ENCODE peak calls at places on chromosomes 16 and 17, in six cellular contexts. T, Z, W, P, K and U are unnamed samples.

GRCh38 chr17:1180958-1181768 is 1.4 kb upstream of the ABR start:
- DNase-seq in P (peak), Z (no peak), W (peak), T (no peak), K (no peak), U (no peak)

GRCh38 chr16:69909760-69910159 is 41.4 kb upstream of the CLEC18A start:
- DNase-seq in K (no peak), P (no peak), W (no peak), T (no peak), Z (no peak), U (peak)

GRCh38 chr16:66516808-66517585 is 32.9 kb downstream of the TK2 start:
- DNase-seq in T (peak), W (peak), Z (peak), P (peak), K (peak), U (peak)

GRCh38 chr17:42121066-42121769 is at the start of gene KAT2A:
- DNase-seq in K (peak), W (peak), Z (peak), P (peak), T (peak), U (peak)

GRCh38 chr16:17011712-17012111 is 459.0 kb downstream of the XYLT1 start:
- DNase-seq in W (no peak), T (no peak), Z (no peak), K (no peak), P (no peak), U (no peak)

GRCh38 chr16:74661064-74661463 is 5.6 kb downstream of the RFWD3 start:
- DNase-seq in W (no peak), T (no peak), P (no peak), K (no peak), Z (no peak), U (no peak)

GRCh38 chr16:89202422-89203215 is 2.3 kb upstream of the SLC22A31 start:
- DNase-seq in Z (no peak), W (no peak), T (peak), P (no peak), K (no peak), U (no peak)

GRCh38 chr16:29645699-29646187 is 17.3 kb upstream of the SPN start:
- DNase-seq in Z (no peak), K (no peak), P (peak), T (no peak), W (peak), U (no peak)

GRCh38 chr16:55030944-55031343 is 100.3 kb downstream of the IRX5 start:
- DNase-seq in W (no peak), Z (no peak), P (no peak), K (no peak), T (no peak), U (no peak)

GRCh38 chr16:86632944-86633343 is 54.6 kb downstream of the FOXL1 start:
- DNase-seq in K (no peak), Z (no peak), P (no peak), W (no peak), T (no peak), U (no peak)

GRCh38 chr16:78142784-78143183 is 43.3 kb downstream of the WWOX start:
- DNase-seq in Z (no peak), W (no peak), T (no peak), K (no peak), P (no peak), U (no peak)

GRCh38 chr16:19521471-19522368 is at the start of gene GDE1:
- DNase-seq in K (peak), T (peak), P (peak), W (peak), Z (peak), U (peak)

GRCh38 chr16:71537643-71538042 is 11.4 kb downstream of the CHST4 start:
- DNase-seq in T (no peak), K (peak), Z (peak), W (peak), P (peak), U (peak)

GRCh38 chr17:46818929-46819859 is 702 bp upstream of the WNT3 start:
- DNase-seq in Z (no peak), K (no peak), P (peak), W (no peak), T (peak), U (no peak)

GRCh38 chr17:58421711-58422110 is 4.4 kb upstream of the RNF43 start:
- DNase-seq in T (no peak), P (no peak), Z (no peak), K (no peak), W (no peak), U (no peak)

GRCh38 chr16:19411298-19411697 is 6.4 kb upstream of the TMC5 start:
- DNase-seq in Z (no peak), T (no peak), K (no peak), P (no peak), W (no peak), U (no peak)

GRCh38 chr17:59684967-59685366 is 22.3 kb downstream of the PTRH2 start:
- DNase-seq in Z (no peak), W (no peak), K (no peak), T (no peak), P (no peak), U (no peak)

GRCh38 chr16:23710504-23710903 is 2.5 kb downstream of the ERN2 start:
- DNase-seq in T (no peak), K (no peak), W (no peak), P (no peak), Z (no peak), U (no peak)

GRCh38 chr16:75402174-75402820 is 31.0 kb downstream of the CFDP1 start:
- DNase-seq in Z (no peak), P (no peak), W (no peak), K (peak), T (no peak), U (no peak)

GRCh38 chr17:9231449-9232154 is 210.3 kb downstream of the NTN1 start:
- DNase-seq in P (no peak), T (no peak), K (no peak), Z (no peak), W (no peak), U (no peak)

GRCh38 chr16:66902648-66903543 is 15.8 kb downstream of the CDH16 start:
- DNase-seq in T (no peak), K (no peak), W (no peak), P (no peak), Z (no peak), U (no peak)

GRCh38 chr16:2614761-2615191 is 67.5 kb upstream of the KCTD5 start:
- DNase-seq in P (no peak), T (peak), K (no peak), Z (no peak), W (no peak), U (no peak)

GRCh38 chr17:50527155-50527762 is 5.3 kb upstream of the EPN3 start:
- DNase-seq in K (no peak), Z (no peak), W (no peak), T (no peak), P (no peak), U (no peak)

GRCh38 chr16:2720063-2720455 is at the start of gene PRSS27:
- DNase-seq in P (no peak), Z (peak), K (no peak), T (no peak), W (no peak), U (no peak)

GRCh38 chr17:47742319-47743181 is 9.5 kb downstream of the TBX21 start:
- DNase-seq in Z (peak), P (peak), W (peak), K (no peak), T (no peak), U (no peak)

GRCh38 chr17:47785538-47786123 is 36.0 kb downstream of the OSBPL7 start:
- DNase-seq in Z (peak), W (peak), K (no peak), P (peak), T (no peak), U (peak)

GRCh38 chr17:12180644-12181261 is 160.1 kb downstream of the MAP2K4 start:
- DNase-seq in K (peak), P (peak), T (no peak), Z (peak), W (peak), U (peak)

GRCh38 chr16:49108611-49109010 is 173.0 kb downstream of the CBLN1 start:
- DNase-seq in K (no peak), T (no peak), P (no peak), Z (no peak), W (no peak), U (no peak)

GRCh38 chr17:60390881-60391418 is 983 bp downstream of the USP32 start:
- DNase-seq in P (peak), W (peak), Z (peak), T (peak), K (peak), U (no peak)

GRCh38 chr17:19269102-19269501 is 31.9 kb downstream of the EPN2 start:
- DNase-seq in W (no peak), K (no peak), P (no peak), T (no peak), Z (no peak), U (peak)

GRCh38 chr16:66315210-66315825 is 51.2 kb upstream of the CDH5 start:
- DNase-seq in P (peak), T (peak), K (peak), Z (peak), W (peak), U (no peak)

GRCh38 chr16:1831537-1832075 is 4.6 kb downstream of the FAHD1 start:
- DNase-seq in W (no peak), T (no peak), K (no peak), P (no peak), Z (no peak), U (no peak)

GRCh38 chr16:69691980-69692911 is 34.1 kb downstream of the NQO1 start:
- DNase-seq in K (peak), P (peak), T (no peak), Z (no peak), W (peak), U (no peak)

GRCh38 chr16:1612320-1613111 is at the start of gene CRAMP1:
- DNase-seq in Z (peak), K (peak), T (no peak), W (peak), P (peak), U (no peak)

GRCh38 chr17:74280093-74280513 is 6.1 kb downstream of the DNAI2 start:
- DNase-seq in P (peak), T (peak), Z (no peak), W (no peak), K (no peak), U (no peak)

GRCh38 chr17:50129946-50130777 is at the start of gene SAMD14:
- DNase-seq in P (peak), T (no peak), K (no peak), Z (no peak), W (no peak), U (no peak)

GRCh38 chr17:33954597-33954996 is 300.5 kb upstream of the CCL2 start:
- DNase-seq in W (no peak), K (no peak), P (no peak), Z (no peak), T (no peak), U (no peak)

GRCh38 chr17:44965491-44966234 is 2.4 kb downstream of the C1QL1 start:
- DNase-seq in W (peak), P (no peak), K (no peak), T (no peak), Z (no peak), U (no peak)

GRCh38 chr17:44960654-44961053 is 7.4 kb downstream of the C1QL1 start:
- DNase-seq in T (peak), Z (peak), P (no peak), K (no peak), W (no peak), U (no peak)

GRCh38 chr17:44959821-44960523 is 8.1 kb downstream of the C1QL1 start:
- DNase-seq in T (no peak), Z (no peak), K (no peak), P (peak), W (no peak), U (no peak)

GRCh38 chr17:44966348-44967025 is 1.6 kb downstream of the C1QL1 start:
- DNase-seq in K (no peak), Z (no peak), P (no peak), W (no peak), T (no peak), U (no peak)

DNA sequence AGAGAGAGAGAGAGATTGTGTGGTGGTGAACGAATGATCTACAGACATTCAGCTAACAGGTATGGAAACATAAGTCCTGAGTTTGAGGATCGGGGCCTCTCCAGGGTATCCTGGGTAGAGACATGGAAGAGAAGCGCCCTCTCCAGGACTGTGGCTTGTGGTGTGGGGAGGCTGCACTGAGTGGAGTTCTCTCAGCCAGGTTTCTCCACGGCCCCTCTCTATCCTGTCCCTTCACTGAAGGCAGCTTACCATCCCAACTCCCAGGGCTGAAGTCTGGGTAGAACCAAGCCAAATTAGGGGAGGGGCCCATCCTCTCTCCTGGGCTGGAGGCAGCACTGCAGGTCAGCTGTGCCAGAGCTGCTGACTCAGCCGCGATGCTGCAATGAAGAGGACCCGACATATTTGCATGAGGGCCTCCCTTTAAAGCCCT is 6.2 kb downstream of the C1QL1 start:
- DNase-seq in T (no peak), K (no peak), P (no peak), Z (no peak), W (no peak), U (no peak)
- TF ChIP-seq CTCF in T (no peak), K (no peak), P (no peak), Z (no peak), W (peak), U (no peak)

DNA sequence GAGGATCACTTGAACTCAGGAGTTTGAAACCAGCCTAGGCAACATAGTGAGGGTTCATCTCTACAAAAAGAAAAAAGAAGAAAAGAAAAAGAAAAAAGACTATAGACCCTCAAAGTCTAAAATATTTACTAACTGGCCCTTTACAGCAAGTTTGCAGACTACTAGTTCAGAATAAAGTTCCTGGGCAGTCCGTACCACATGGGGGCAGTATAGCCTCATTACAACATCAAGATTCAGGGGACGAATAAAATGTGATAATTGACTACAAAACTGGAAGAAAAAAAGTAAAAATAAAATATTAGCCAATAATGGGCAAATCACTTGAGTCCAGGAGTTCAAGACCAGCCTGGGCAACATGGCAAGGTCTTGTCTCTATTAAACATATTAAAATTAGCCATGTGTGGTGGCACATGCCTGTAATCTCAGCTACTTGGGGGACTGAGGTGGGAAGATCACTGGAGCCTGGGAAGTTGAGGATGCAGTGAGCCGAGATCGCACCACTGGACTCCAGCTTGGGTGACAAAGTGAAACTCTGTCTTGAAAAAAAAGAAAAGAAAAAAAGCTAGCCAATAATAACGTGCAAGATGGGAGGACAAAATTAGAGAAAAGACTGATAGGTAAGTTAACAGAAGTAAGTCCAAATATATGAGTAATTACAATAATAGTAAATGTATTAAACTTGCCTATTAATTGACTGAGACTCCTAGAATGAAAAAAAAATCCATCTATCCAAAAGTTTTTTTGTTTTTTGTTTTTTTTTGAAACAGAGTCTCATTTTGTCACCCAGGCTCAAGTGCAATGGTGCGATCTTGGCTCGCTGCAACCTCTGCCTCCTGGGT is 129.4 kb upstream of the SEC14L1 start:
- DNase-seq in W (peak), T (peak), P (peak), K (peak), Z (peak), U (no peak)
- TF ChIP-seq CTCF in W (peak), T (peak), P (peak), K (peak), Z (peak), U (peak)

GRCh38 chr16:10122546-10122945 is 59.7 kb downstream of the GRIN2A start:
- DNase-seq in T (no peak), Z (peak), W (no peak), P (no peak), K (no peak), U (no peak)
- TF ChIP-seq CTCF in T (no peak), Z (peak), W (peak), P (no peak), K (peak), U (peak)

DNA sequence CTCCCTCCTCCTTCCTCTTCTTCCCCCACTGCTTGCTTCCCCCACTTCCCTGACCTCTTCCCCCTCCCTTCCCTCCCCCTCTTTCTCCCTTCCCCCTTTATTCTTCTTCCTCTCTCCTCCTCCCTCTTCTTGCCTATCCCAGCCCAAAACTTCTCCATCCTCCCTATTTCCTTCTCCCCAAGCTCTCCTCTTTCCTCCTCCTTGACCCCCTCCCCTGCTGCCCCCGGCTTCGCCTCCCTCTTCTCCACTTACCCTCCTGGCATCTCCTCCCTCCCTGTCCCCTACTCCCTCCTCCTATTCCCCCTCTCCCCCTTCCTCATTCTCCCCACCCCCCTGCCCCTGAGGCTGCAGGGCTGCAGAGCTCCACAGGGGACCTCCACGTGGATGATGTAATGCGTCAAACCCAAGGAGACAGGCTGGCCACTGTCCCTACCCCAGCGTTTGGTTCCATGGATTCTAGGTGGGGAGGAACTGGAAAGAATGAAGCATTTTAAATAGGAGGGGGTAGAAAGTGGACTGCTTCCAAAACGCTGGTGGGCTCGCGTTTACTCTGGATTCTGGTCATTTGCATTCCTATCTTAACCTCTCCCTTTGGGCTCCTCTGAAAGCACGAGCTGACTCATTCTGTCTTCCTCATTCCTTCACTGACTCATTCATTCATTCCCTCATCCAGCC is 687 bp upstream of the COTL1 start:
- DNase-seq in K (peak), P (no peak), W (no peak), T (no peak), Z (peak), U (no peak)
- TF ChIP-seq CTCF in K (peak), P (no peak), W (no peak), T (no peak), Z (no peak), U (no peak)

DNA sequence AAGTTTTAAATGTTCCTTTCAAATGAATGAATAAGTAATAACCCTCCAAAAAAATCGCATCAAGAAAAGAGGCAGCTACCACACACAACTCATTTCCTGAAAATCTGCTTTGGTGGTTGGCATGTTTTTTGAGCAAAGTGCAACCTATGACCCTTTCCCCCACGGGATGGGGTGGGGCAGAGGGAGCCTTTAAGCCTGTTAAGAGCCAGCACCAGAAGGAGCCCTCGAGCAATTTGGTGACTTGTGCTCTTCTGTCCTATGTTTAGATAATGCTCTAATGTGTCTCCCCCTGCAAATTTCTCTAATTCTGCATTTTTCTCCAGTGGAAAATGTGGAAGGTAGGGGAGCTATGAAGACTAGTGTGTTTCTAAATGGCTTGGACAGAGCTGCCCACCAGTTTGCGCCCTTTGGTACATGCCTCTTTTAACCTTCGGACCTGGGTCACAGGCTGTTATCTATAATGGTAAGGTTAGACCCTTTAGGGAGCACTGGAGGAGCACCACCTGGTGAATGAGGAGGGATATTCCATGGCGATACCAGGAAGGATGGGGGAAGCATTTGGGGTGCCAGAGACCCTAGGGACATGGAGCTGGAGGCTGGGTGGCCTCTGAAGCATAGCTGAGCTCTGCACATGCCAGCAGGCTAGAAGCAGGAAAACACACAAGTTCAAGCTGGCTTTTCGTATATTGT is 1.6 kb downstream of the PYCARD start:
- DNase-seq in W (peak), T (no peak), K (peak), P (peak), Z (peak), U (no peak)
- TF ChIP-seq CTCF in W (peak), T (no peak), K (peak), P (no peak), Z (no peak), U (no peak)